ENCODE peak calls at places on chromosomes 13 and 19, in five cellular contexts. L, R, T, J and V are unnamed samples.
A peak's percentile ranks its signal among the peaks of the same experiment; 100 is the strongest.

GRCh38 chr19:30442715-30443114 is 70.5 kb downstream of the ZNF536 start:
- DNase-seq in J (no peak), T (no peak), L (no peak), R (no peak), V (no peak)

GRCh38 chr13:26880741-26881140 is 120.2 kb upstream of the GPR12 start:
- DNase-seq in T (no peak), R (peak; percentile 2), L (no peak), J (no peak), V (no peak)

GRCh38 chr13:28273919-28274318 is 135.6 kb downstream of the PAN3 start:
- DNase-seq in R (no peak), L (no peak), T (no peak), J (no peak), V (no peak)

GRCh38 chr19:19043481-19043880 is 10.1 kb downstream of the ARMC6 start:
- DNase-seq in J (no peak), R (no peak), T (no peak), L (no peak), V (no peak)

GRCh38 chr13:105543742-105544141 is 991.7 kb downstream of the EFNB2 start:
- DNase-seq in T (no peak), R (no peak), J (no peak), L (no peak), V (no peak)

GRCh38 chr13:110409581-110409992 is 102.5 kb downstream of the COL4A2 start:
- DNase-seq in L (peak; percentile 57), R (no peak), J (no peak), T (no peak), V (peak; percentile 75)

GRCh38 chr19:6276447-6276846 is 3.3 kb downstream of the MLLT1 start:
- DNase-seq in J (no peak), T (no peak), L (no peak), R (peak; percentile 96), V (no peak)

GRCh38 chr13:27481766-27482165 is 31.4 kb upstream of the MTIF3 start:
- DNase-seq in R (no peak), L (peak; percentile 7), T (no peak), J (peak; percentile 42), V (peak; percentile 38)

GRCh38 chr19:29201849-29202248 is 11.1 kb downstream of the UQCRFS1 start:
- DNase-seq in L (no peak), R (no peak), T (no peak), J (no peak), V (no peak)

GRCh38 chr19:31274964-31275319 is 74.3 kb downstream of the TSHZ3 start:
- DNase-seq in T (no peak), R (no peak), J (no peak), L (no peak), V (no peak)

GRCh38 chr19:1264801-1265610 is 4.1 kb upstream of the CIRBP start:
- DNase-seq in R (peak; percentile 90), T (no peak), J (no peak), L (peak; percentile 77), V (no peak)

GRCh38 chr19:40229484-40229883 is 3.0 kb upstream of the CCNP start:
- DNase-seq in J (no peak), R (peak; percentile 12), L (no peak), T (no peak), V (no peak)

GRCh38 chr19:8531470-8531869 is 17.5 kb upstream of the ZNF414 start:
- DNase-seq in J (no peak), R (no peak), T (no peak), L (no peak), V (no peak)

GRCh38 chr13:113442354-113442984 is 10.8 kb downstream of the ADPRHL1 start:
- DNase-seq in R (no peak), T (no peak), J (no peak), L (no peak), V (no peak)

GRCh38 chr13:79423801-79424642 is 18.0 kb upstream of the RBM26 start:
- DNase-seq in J (peak; percentile 21), R (peak; percentile 66), L (peak; percentile 10), T (peak; percentile 46), V (peak; percentile 34)

GRCh38 chr13:29802621-29803020 is 47.8 kb downstream of the UBL3 start:
- DNase-seq in J (no peak), R (peak; percentile 57), L (no peak), T (no peak), V (no peak)

GRCh38 chr13:29572575-29572974 is 22.9 kb downstream of the SLC7A1 start:
- DNase-seq in T (no peak), L (no peak), R (no peak), J (no peak), V (no peak)

GRCh38 chr13:114124921-114125320 is 7.5 kb downstream of the RASA3 start:
- DNase-seq in R (peak; percentile 78), L (no peak), J (no peak), T (peak; percentile 81), V (no peak)

GRCh38 chr19:45075215-45076028 is 856 bp downstream of the ZNF296 start:
- DNase-seq in T (peak; percentile 55), J (no peak), L (peak; percentile 75), R (peak; percentile 33), V (no peak)

GRCh38 chr13:113562866-113563265 is 21.7 kb upstream of the TFDP1 start:
- DNase-seq in J (no peak), L (no peak), T (no peak), R (no peak), V (no peak)

GRCh38 chr13:48879854-48880253 is 95.9 kb upstream of the FNDC3A start:
- DNase-seq in T (no peak), J (no peak), R (no peak), L (no peak), V (no peak)

GRCh38 chr13:95023405-95023804 is 277.8 kb downstream of the ABCC4 start:
- DNase-seq in J (peak; percentile 28), R (no peak), L (no peak), T (no peak), V (no peak)

GRCh38 chr19:1690570-1691307 is 38.3 kb upstream of the TCF3 start:
- DNase-seq in R (no peak), T (peak; percentile 20), L (peak; percentile 18), J (no peak), V (peak; percentile 29)

GRCh38 chr13:82477436-82477835 is 1404.8 kb downstream of the SLITRK1 start:
- DNase-seq in L (no peak), R (no peak), J (no peak), T (no peak), V (no peak)

GRCh38 chr13:37914781-37915391 is 45.3 kb upstream of the TRPC4 start:
- DNase-seq in L (no peak), R (no peak), T (no peak), J (no peak), V (no peak)

GRCh38 chr19:55257461-55258411 is 1.1 kb downstream of the PPP6R1 start:
- DNase-seq in J (no peak), L (no peak), T (peak; percentile 17), R (peak; percentile 12), V (no peak)

GRCh38 chr19:33502991-33503790 is 18.4 kb downstream of the PEPD start:
- DNase-seq in L (no peak), T (no peak), R (no peak), J (no peak), V (no peak)

GRCh38 chr13:53417601-53418000 is 389.0 kb downstream of the OLFM4 start:
- DNase-seq in L (no peak), T (no peak), R (no peak), J (no peak), V (no peak)

GRCh38 chr19:991174-991931 is 7.2 kb downstream of the WDR18 start:
- DNase-seq in R (peak; percentile 52), L (no peak), J (no peak), T (peak; percentile 33), V (peak; percentile 54)

GRCh38 chr19:8897106-8897505 is 64.9 kb downstream of the MBD3L1 start:
- DNase-seq in T (no peak), R (no peak), J (no peak), L (no peak), V (no peak)

GRCh38 chr13:27379694-27380596 is 44.5 kb upstream of the GTF3A start:
- DNase-seq in J (no peak), T (peak; percentile 17), L (peak; percentile 48), R (peak; percentile 59), V (peak; percentile 77)

GRCh38 chr13:90800082-90800746 is 547.3 kb upstream of the MIR17HG start:
- DNase-seq in T (no peak), R (no peak), L (no peak), J (no peak), V (no peak)

GRCh38 chr13:113770441-113770840 is 11.4 kb downstream of the TMEM255B start:
- DNase-seq in T (no peak), L (no peak), J (no peak), R (no peak), V (no peak)

GRCh38 chr13:35470671-35471465 is 5.6 kb downstream of the MAB21L1 start:
- DNase-seq in R (peak; percentile 57), T (no peak), L (no peak), J (no peak), V (no peak)

GRCh38 chr13:73096173-73097117 is 37.6 kb downstream of the KLF5 start:
- DNase-seq in J (no peak), L (no peak), T (no peak), R (peak; percentile 3), V (no peak)